ENCODE peak calls at places on chromosomes 11 and 22, in seven cellular contexts. R is HCT116, Q is SK-N-SH, K is K562, B is HepG2, M is H1, Z is GM12878. J is an unnamed sample.

GRCh38 chr11:120808616-120809050 is 215.3 kb upstream of the TBCEL start:
- DNase-seq in M (no peak), K (no peak), Q (no peak), R (no peak), Z (no peak), B (peak), J (peak)

GRCh38 chr22:46057762-46058420 is 80.9 kb upstream of the WNT7B start:
- DNase-seq in M (no peak), R (no peak), B (no peak), K (no peak), Z (peak), Q (peak), J (peak)

GRCh38 chr11:77506857-77507256 is 33.0 kb upstream of the PAK1 start:
- DNase-seq in R (peak), Z (no peak), K (no peak), M (no peak), B (no peak), Q (peak), J (peak)

GRCh38 chr11:62604460-62605130 is 2.9 kb upstream of the MTA2 start:
- DNase-seq in B (peak), K (no peak), R (no peak), Q (no peak), M (no peak), Z (no peak), J (no peak)

GRCh38 chr11:7787239-7787638 is 9.5 kb downstream of the OR5P2 start:
- DNase-seq in R (no peak), Q (no peak), K (no peak), M (no peak), Z (no peak), B (no peak), J (no peak)

GRCh38 chr11:61814242-61814957 is 2.4 kb downstream of the FADS1 start:
- DNase-seq in B (peak), Z (no peak), M (no peak), R (peak), Q (peak), K (no peak), J (peak)

GRCh38 chr11:2897048-2897447 is 11.5 kb upstream of the CDKN1C start:
- DNase-seq in Q (no peak), M (no peak), K (no peak), R (no peak), B (no peak), Z (no peak), J (no peak)

GRCh38 chr11:103483996-103484395 is 374.8 kb downstream of the DYNC2H1 start:
- DNase-seq in K (no peak), R (no peak), B (no peak), Z (no peak), M (no peak), Q (no peak), J (no peak)

GRCh38 chr22:44931077-44931540 is 78.7 kb downstream of the PHF21B start:
- DNase-seq in Z (no peak), B (no peak), K (no peak), R (no peak), M (no peak), Q (peak), J (no peak)

GRCh38 chr22:38873469-38874411 is 1.7 kb upstream of the CBX6 start:
- DNase-seq in B (no peak), M (no peak), K (no peak), R (no peak), Q (no peak), Z (peak), J (no peak)

GRCh38 chr11:65493367-65494176 is 5.3 kb upstream of the MALAT1 start:
- DNase-seq in Q (no peak), K (no peak), Z (no peak), R (peak), B (peak), M (no peak), J (peak)

GRCh38 chr11:65492387-65492636 is 6.5 kb upstream of the MALAT1 start:
- DNase-seq in Q (no peak), B (no peak), M (no peak), R (no peak), Z (no peak), K (no peak), J (no peak)

GRCh38 chr11:65491614-65492386 is 7.0 kb upstream of the MALAT1 start:
- DNase-seq in Q (no peak), R (peak), B (no peak), K (peak), Z (no peak), M (no peak), J (peak)

GRCh38 chr11:65491163-65491465 is 7.7 kb upstream of the MALAT1 start:
- DNase-seq in B (no peak), R (no peak), Q (no peak), M (no peak), Z (no peak), K (no peak), J (no peak)

DNA sequence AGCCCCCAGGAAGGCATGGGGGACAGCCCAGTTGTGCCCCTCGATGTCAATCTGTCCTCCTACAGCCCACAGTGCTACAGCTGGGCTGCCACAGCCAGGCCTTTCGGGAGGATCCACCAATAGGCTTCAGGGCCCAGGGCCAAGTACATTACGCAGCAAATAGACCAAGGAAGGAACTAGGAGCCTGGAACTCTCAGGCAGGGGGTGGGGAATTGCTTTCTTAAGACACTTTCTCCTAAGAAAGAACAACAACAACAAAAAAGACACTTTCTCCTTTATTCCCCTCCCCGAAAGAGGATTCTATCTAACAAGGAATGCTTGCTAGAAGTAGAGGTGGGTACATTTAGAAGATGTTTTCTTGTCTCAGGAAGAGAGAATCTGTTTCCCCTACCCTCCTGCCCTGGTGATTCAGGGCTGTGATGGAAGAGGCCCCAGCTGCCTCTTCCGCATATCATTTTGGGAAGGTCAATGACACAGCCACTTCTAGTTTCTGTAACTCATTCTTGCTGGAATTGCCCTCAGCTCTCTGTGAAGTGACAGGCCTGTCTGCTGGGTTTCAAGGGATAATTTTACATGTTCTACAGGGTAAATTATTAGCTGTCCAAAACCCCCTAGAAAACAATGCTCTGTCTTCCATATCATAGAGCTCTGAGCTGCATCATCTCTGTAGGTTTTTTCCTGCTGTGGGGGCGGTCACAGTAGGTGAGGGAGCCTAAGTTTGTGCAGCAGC is 6.0 kb upstream of the MALAT1 start:
- DNase-seq in Z (peak), R (no peak), Q (no peak), B (no peak), M (no peak), K (no peak), J (no peak)
- TF ChIP-seq JUND in Z (no peak), R (no peak), Q (peak), B (no peak), M (no peak), K (peak), J (no peak)

GRCh38 chr22:30884211-30885000 is 84.2 kb downstream of the MORC2 start:
- DNase-seq in M (no peak), K (no peak), Q (no peak), Z (no peak), B (no peak), R (no peak), J (no peak)

GRCh38 chr22:30883586-30884145 is 84.9 kb downstream of the MORC2 start:
- DNase-seq in Q (no peak), Z (no peak), B (no peak), M (no peak), K (no peak), R (no peak), J (no peak)

GRCh38 chr22:30885591-30885990 is 83.0 kb downstream of the MORC2 start:
- DNase-seq in Q (no peak), R (no peak), Z (no peak), M (no peak), K (no peak), B (no peak), J (no peak)

GRCh38 chr22:30882974-30883533 is 85.5 kb downstream of the MORC2 start:
- DNase-seq in R (no peak), M (no peak), Q (no peak), Z (no peak), K (peak), B (no peak), J (no peak)

DNA sequence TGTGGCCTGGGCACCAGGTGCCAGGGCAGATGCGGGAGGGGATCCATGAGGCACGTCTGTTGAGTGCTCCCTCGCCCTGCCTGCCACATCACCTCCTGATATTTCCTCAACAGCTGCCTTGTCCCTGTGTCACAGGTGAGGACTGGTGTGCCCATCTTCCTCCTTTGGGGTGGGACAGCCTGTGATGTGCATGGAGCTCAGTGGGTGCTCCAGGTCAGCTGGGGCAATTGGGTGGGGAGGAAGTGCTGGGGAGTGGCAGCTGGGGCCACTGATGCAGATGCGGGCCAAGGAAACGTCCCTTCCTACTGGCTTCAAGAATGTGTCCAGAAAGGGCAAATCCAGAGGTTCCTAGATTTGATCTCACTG is 83.6 kb downstream of the MORC2 start:
- DNase-seq in M (no peak), R (no peak), Q (no peak), K (no peak), B (no peak), Z (no peak), J (no peak)
- TF ChIP-seq JUND in M (no peak), R (no peak), Q (no peak), K (no peak), B (no peak), Z (no peak), J (no peak)

DNA sequence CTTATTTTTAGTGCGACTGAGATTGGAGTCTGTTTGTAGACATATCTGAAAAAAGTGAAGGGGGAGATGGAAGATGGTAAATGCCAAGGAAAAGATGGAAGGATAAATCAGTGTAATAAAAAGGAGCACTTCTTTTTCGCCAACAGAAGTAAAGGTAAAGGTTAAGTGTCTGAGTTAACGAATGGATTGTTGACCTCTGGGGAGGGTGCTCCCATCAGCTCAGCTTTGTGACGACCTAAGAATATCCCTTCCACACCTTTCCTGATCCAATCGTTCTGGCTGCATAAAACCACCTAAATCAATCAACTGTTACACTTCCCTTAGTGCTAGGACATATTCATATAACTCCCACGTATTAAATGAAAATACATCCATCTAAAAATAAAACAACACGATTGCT is 821 bp downstream of the C11orf71 start:
- DNase-seq in M (no peak), Z (peak), Q (peak), B (peak), R (no peak), K (no peak), J (no peak)
- TF ChIP-seq JUND in M (no peak), Z (no peak), Q (no peak), B (no peak), R (no peak), K (no peak), J (no peak)

GRCh38 chr11:81700061-81700460 is 1033.6 kb downstream of the FAM181B start:
- DNase-seq in Q (no peak), B (no peak), M (no peak), R (no peak), K (no peak), Z (no peak), J (no peak)
- TF ChIP-seq JUND in Q (no peak), B (no peak), M (no peak), R (no peak), K (no peak), Z (no peak), J (no peak)

DNA sequence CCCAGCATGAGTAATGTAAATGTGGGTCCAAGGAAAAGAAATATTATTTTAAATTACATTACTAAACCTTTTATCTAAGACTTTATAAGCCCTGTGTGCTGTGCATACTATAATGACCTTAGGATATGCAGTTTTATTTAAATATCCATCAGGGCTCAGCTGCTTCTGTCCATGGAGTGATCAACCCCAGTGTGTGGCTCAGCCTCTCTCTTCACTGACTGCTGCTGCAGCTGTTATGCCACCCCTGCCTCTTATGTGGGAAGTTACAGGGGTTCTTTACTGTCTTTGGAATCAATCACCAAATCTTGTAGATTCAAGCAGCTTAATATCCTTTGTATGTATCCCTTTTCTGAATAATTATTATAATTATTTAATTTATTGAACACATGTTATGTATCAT is 54.4 kb downstream of the FAT3 start:
- DNase-seq in Z (no peak), Q (no peak), R (no peak), K (no peak), M (no peak), B (no peak), J (no peak)
- TF ChIP-seq JUND in Z (no peak), Q (no peak), R (no peak), K (no peak), M (no peak), B (no peak), J (no peak)